ENCODE peak calls at places on chromosomes 3 and 15, in six cellular contexts. One of them, this sample, is unnamed.

GRCh38 chr3:146390967-146391366 is 78.4 kb downstream of the PLSCR2 start:
- DNase-seq in HuH-7.5: no peak
- DNase-seq in ureter: no peak
- DNase-seq in AG10803: peak; percentile 53
- DNase-seq in left cardiac atrium: no peak
- DNase-seq in AG04450: peak; percentile 88
- DNase-seq in this sample: no peak

GRCh38 chr3:18099611-18100010 is 325.5 kb downstream of the SATB1 start:
- DNase-seq in AG10803: peak; percentile 12
- DNase-seq in AG04450: no peak
- DNase-seq in HuH-7.5: no peak
- DNase-seq in ureter: no peak
- DNase-seq in left cardiac atrium: no peak
- DNase-seq in this sample: no peak

GRCh38 chr15:32029862-32030781 is at the start of gene CHRNA7:
- DNase-seq in AG10803: peak; percentile 3
- DNase-seq in HuH-7.5: peak; percentile 13
- DNase-seq in ureter: peak; percentile 65
- DNase-seq in AG04450: no peak
- DNase-seq in left cardiac atrium: peak; percentile 36
- DNase-seq in this sample: peak; percentile 41

GRCh38 chr3:165206454-165207266 is 10.5 kb upstream of the SLITRK3 start:
- DNase-seq in left cardiac atrium: peak; percentile 84
- DNase-seq in ureter: peak; percentile 73
- DNase-seq in AG04450: peak; percentile 16
- DNase-seq in AG10803: peak; percentile 72
- DNase-seq in HuH-7.5: no peak
- DNase-seq in this sample: peak; percentile 63

GRCh38 chr3:38157117-38157516 is 8.2 kb upstream of the OXSR1 start:
- DNase-seq in AG04450: no peak
- DNase-seq in AG10803: no peak
- DNase-seq in HuH-7.5: no peak
- DNase-seq in ureter: no peak
- DNase-seq in left cardiac atrium: no peak
- DNase-seq in this sample: no peak

GRCh38 chr15:77497108-77497737 is 76.5 kb downstream of the HMG20A start:
- DNase-seq in left cardiac atrium: peak; percentile 79
- DNase-seq in AG10803: peak; percentile 85
- DNase-seq in AG04450: no peak
- DNase-seq in HuH-7.5: no peak
- DNase-seq in ureter: peak; percentile 61
- DNase-seq in this sample: peak; percentile 86

GRCh38 chr3:25895443-25895842 is 105.6 kb downstream of the OXSM start:
- DNase-seq in HuH-7.5: no peak
- DNase-seq in AG04450: peak; percentile 32
- DNase-seq in ureter: no peak
- DNase-seq in AG10803: peak; percentile 45
- DNase-seq in left cardiac atrium: no peak
- DNase-seq in this sample: no peak

GRCh38 chr3:40088527-40089170 is 220.9 kb upstream of the EIF1B start:
- DNase-seq in HuH-7.5: no peak
- DNase-seq in AG04450: no peak
- DNase-seq in ureter: no peak
- DNase-seq in left cardiac atrium: no peak
- DNase-seq in AG10803: no peak
- DNase-seq in this sample: no peak

GRCh38 chr3:119295816-119296484 is 1.8 kb downstream of the ARHGAP31 start:
- DNase-seq in AG04450: no peak
- DNase-seq in HuH-7.5: no peak
- DNase-seq in ureter: no peak
- DNase-seq in AG10803: peak; percentile 82
- DNase-seq in left cardiac atrium: no peak
- DNase-seq in this sample: no peak

GRCh38 chr3:55597638-55598037 is 110.5 kb upstream of the WNT5A start:
- DNase-seq in HuH-7.5: no peak
- DNase-seq in AG10803: no peak
- DNase-seq in left cardiac atrium: no peak
- DNase-seq in AG04450: no peak
- DNase-seq in ureter: no peak
- DNase-seq in this sample: no peak

GRCh38 chr15:31472636-31473383 is 146.2 kb downstream of the KLF13 start:
- DNase-seq in AG04450: no peak
- DNase-seq in AG10803: peak; percentile 60
- DNase-seq in left cardiac atrium: no peak
- DNase-seq in HuH-7.5: no peak
- DNase-seq in ureter: peak; percentile 50
- DNase-seq in this sample: no peak

GRCh38 chr3:61132062-61132461 is 119.2 kb downstream of the FHIT start:
- DNase-seq in ureter: no peak
- DNase-seq in AG04450: no peak
- DNase-seq in left cardiac atrium: no peak
- DNase-seq in AG10803: no peak
- DNase-seq in HuH-7.5: no peak
- DNase-seq in this sample: no peak

GRCh38 chr3:10556312-10556711 is 50.9 kb upstream of the ATP2B2 start:
- DNase-seq in AG10803: no peak
- DNase-seq in ureter: peak; percentile 9
- DNase-seq in left cardiac atrium: no peak
- DNase-seq in HuH-7.5: no peak
- DNase-seq in AG04450: no peak
- DNase-seq in this sample: no peak

GRCh38 chr15:67120839-67121540 is 55.6 kb downstream of the SMAD3 start:
- DNase-seq in left cardiac atrium: peak; percentile 96
- DNase-seq in ureter: peak; percentile 91
- DNase-seq in HuH-7.5: no peak
- DNase-seq in AG10803: peak; percentile 85
- DNase-seq in AG04450: peak; percentile 85
- DNase-seq in this sample: peak; percentile 18

GRCh38 chr15:78739206-78739605 is 72.1 kb downstream of the ADAMTS7 start:
- DNase-seq in HuH-7.5: no peak
- DNase-seq in AG10803: no peak
- DNase-seq in ureter: peak; percentile 18
- DNase-seq in AG04450: no peak
- DNase-seq in left cardiac atrium: no peak
- DNase-seq in this sample: no peak

GRCh38 chr15:90074916-90075315 is 27.4 kb downstream of the IDH2 start:
- DNase-seq in HuH-7.5: no peak
- DNase-seq in ureter: no peak
- DNase-seq in AG10803: no peak
- DNase-seq in left cardiac atrium: no peak
- DNase-seq in AG04450: no peak
- DNase-seq in this sample: no peak

GRCh38 chr3:141382571-141382970 is 14.3 kb downstream of the ZBTB38 start:
- DNase-seq in HuH-7.5: no peak
- DNase-seq in AG04450: no peak
- DNase-seq in left cardiac atrium: no peak
- DNase-seq in ureter: no peak
- DNase-seq in AG10803: no peak
- DNase-seq in this sample: no peak

GRCh38 chr3:152400912-152401311 is 132.2 kb downstream of the MBNL1 start:
- DNase-seq in AG04450: peak; percentile 59
- DNase-seq in left cardiac atrium: no peak
- DNase-seq in AG10803: peak; percentile 69
- DNase-seq in HuH-7.5: no peak
- DNase-seq in ureter: no peak
- DNase-seq in this sample: no peak

GRCh38 chr3:135878501-135878900 is 87.0 kb upstream of the PPP2R3A start:
- DNase-seq in left cardiac atrium: no peak
- DNase-seq in AG10803: no peak
- DNase-seq in AG04450: no peak
- DNase-seq in HuH-7.5: no peak
- DNase-seq in ureter: no peak
- DNase-seq in this sample: no peak

This sample was measured in anterior cingulate cortex.